ENCODE peak calls at places on chromosomes 2 and 18, in seven cellular contexts. Q, Y, M, F, K, P and X are unnamed samples.

GRCh38 chr18:42850174-42850766 is 265.2 kb downstream of the RIT2 start:
- DNase-seq in Q (no peak), Y (no peak), M (no peak), F (no peak), K (no peak), P (no peak), X (no peak)

GRCh38 chr2:72220170-72220569 is 72.5 kb upstream of the CYP26B1 start:
- DNase-seq in Q (no peak), Y (no peak), M (no peak), F (no peak), K (no peak), P (no peak), X (no peak)

GRCh38 chr2:166344286-166345113 is 31.2 kb downstream of the SCN9A start:
- DNase-seq in Q (peak; percentile 61), Y (no peak), M (no peak), F (no peak), K (peak; percentile 63), P (no peak), X (no peak)

GRCh38 chr2:30136729-30137444 is 9.9 kb upstream of the YPEL5 start:
- DNase-seq in Q (no peak), Y (no peak), M (no peak), F (no peak), K (no peak), P (no peak), X (no peak)

GRCh38 chr2:159713691-159714585 is 1.6 kb downstream of the MARCHF7 start:
- DNase-seq in Q (peak; percentile 64), Y (no peak), M (no peak), F (no peak), K (no peak), P (no peak), X (no peak)

GRCh38 chr18:59303006-59303405 is 15.4 kb downstream of the CPLX4 start:
- DNase-seq in Q (no peak), Y (no peak), M (no peak), F (no peak), K (no peak), P (no peak), X (no peak)

GRCh38 chr2:54838585-54839035 is 115.1 kb downstream of the EML6 start:
- DNase-seq in Q (peak; percentile 57), Y (peak; percentile 74), M (peak; percentile 41), F (peak; percentile 66), K (peak; percentile 21), P (peak; percentile 67), X (peak; percentile 67)

GRCh38 chr2:189613077-189613636 is 32.6 kb upstream of the SLC40A1 start:
- DNase-seq in Q (peak; percentile 98), Y (peak; percentile 75), M (peak; percentile 64), F (no peak), K (peak; percentile 87), P (no peak), X (no peak)

GRCh38 chr2:111689174-111689573 is 194.8 kb downstream of the ANAPC1 start:
- DNase-seq in Q (no peak), Y (no peak), M (no peak), F (no peak), K (no peak), P (no peak), X (no peak)

GRCh38 chr2:121736140-121736461 is 574 bp downstream of the NIFK start:
- DNase-seq in Q (no peak), Y (no peak), M (no peak), F (no peak), K (no peak), P (no peak), X (no peak)

GRCh38 chr2:152071077-152071476 is 27.8 kb downstream of the CACNB4 start:
- DNase-seq in Q (no peak), Y (no peak), M (no peak), F (no peak), K (no peak), P (no peak), X (no peak)

GRCh38 chr2:58686757-58687156 is 445.6 kb upstream of the FANCL start:
- DNase-seq in Q (no peak), Y (no peak), M (no peak), F (no peak), K (no peak), P (no peak), X (no peak)

DNA sequence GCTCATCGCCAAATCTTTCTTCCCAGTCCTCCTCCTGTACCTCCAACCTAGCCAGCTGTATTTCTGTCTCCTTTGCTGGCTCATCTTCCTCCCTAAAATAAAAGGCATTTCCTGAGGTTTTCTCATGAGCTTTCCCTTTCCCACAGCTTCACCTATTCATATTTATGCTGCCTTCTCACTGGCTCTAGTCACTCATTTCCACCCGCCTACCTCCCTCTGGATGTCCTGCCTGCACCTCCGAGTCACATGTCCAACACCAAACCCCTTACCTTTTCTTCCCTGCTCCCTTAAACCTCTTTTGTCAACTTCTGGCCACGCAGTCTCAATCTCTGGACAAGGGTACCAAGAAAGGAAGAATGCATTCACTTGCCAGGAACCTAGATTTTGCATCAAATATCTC is 2.8 kb downstream of the EIF2AK3 start:
- DNase-seq in Q (no peak), Y (no peak), M (no peak), F (no peak), K (no peak), P (no peak), X (no peak)
- H3K4me3 ChIP-seq in Q (no peak overlapping the region), Y (no peak overlapping the region), M (no peak overlapping the region), F (no peak overlapping the region), K (peak overlapping the region; percentile 44), P (no peak overlapping the region), X (peak overlapping the region; percentile 1)

DNA sequence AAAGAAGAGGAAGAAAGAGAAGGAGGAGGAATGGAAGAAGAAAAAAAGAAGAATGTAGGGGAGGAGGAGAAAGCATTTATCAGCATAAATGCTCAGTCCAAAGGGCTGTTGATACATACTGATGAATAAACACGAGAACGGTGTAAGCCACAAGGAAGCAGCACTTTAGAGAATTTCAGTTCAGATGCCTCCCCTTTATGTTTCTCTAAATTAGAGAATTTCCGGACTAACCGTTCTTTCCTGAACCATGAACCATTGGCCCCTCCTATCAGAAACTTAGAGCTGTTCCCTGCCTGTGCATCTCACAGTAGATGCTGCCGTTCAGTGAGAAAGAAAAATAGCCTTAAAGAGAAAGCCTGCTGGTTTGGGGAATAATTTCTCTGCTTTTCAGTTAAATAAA is 49.2 kb upstream of the TUBA3D start:
- DNase-seq in Q (no peak), Y (no peak), M (no peak), F (no peak), K (no peak), P (no peak), X (no peak)
- H3K27me3 ChIP-seq in Q (peaks cover 35% of the 10 kb centered on the region), Y (peaks cover 69% of the 10 kb centered on the region), M (peaks cover 45% of the 10 kb centered on the region), F (no peaks in the 10 kb centered on the region), K (peaks cover 36% of the 10 kb centered on the region), P (peaks cover 77% of the 10 kb centered on the region), X (peaks cover 17% of the 10 kb centered on the region)

GRCh38 chr2:237309416-237309815 is 104.5 kb downstream of the COL6A3 start:
- DNase-seq in Q (no peak), Y (no peak), M (no peak), F (no peak), K (no peak), P (no peak), X (no peak)

GRCh38 chr2:237310515-237311114 is 103.3 kb downstream of the COL6A3 start:
- DNase-seq in Q (peak; percentile 57), Y (no peak), M (peak; percentile 41), F (no peak), K (no peak), P (no peak), X (no peak)

GRCh38 chr2:237315170-237315880 is 98.6 kb downstream of the COL6A3 start:
- DNase-seq in Q (peak; percentile 95), Y (peak; percentile 90), M (peak; percentile 96), F (peak; percentile 23), K (peak; percentile 94), P (peak; percentile 76), X (peak; percentile 95)

GRCh38 chr2:237314198-237314597 is 99.8 kb downstream of the COL6A3 start:
- DNase-seq in Q (no peak), Y (no peak), M (no peak), F (no peak), K (no peak), P (no peak), X (no peak)

GRCh38 chr2:237312021-237312755 is 101.8 kb downstream of the COL6A3 start:
- DNase-seq in Q (no peak), Y (no peak), M (no peak), F (no peak), K (no peak), P (no peak), X (no peak)
- H3K27ac ChIP-seq in Q (no peak overlapping the region), Y (no peak overlapping the region), M (no peak overlapping the region), F (no peak overlapping the region), K (no peak overlapping the region), P (peak overlapping the region; percentile 92), X (no peak overlapping the region)

GRCh38 chr2:218983971-218984238 is 1.1 kb downstream of the FEV start:
- DNase-seq in Q (no peak), Y (no peak), M (no peak), F (no peak), K (no peak), P (no peak), X (no peak)

GRCh38 chr2:218984239-218985020 is 554 bp downstream of the FEV start:
- DNase-seq in Q (no peak), Y (peak; percentile 54), M (no peak), F (no peak), K (no peak), P (no peak), X (no peak)

GRCh38 chr2:218986148-218986761 is 1.3 kb upstream of the FEV start:
- DNase-seq in Q (no peak), Y (no peak), M (no peak), F (no peak), K (no peak), P (no peak), X (no peak)

GRCh38 chr2:218985021-218985324 is at the start of gene FEV:
- DNase-seq in Q (no peak), Y (no peak), M (no peak), F (no peak), K (no peak), P (no peak), X (no peak)

GRCh38 chr2:218985325-218986091 is 524 bp upstream of the FEV start:
- DNase-seq in Q (no peak), Y (no peak), M (no peak), F (no peak), K (no peak), P (no peak), X (no peak)
- H3K4me3 ChIP-seq in Q (no peak overlapping the region), Y (no peak overlapping the region), M (no peak overlapping the region), F (peak overlapping the region; percentile 24), K (no peak overlapping the region), P (no peak overlapping the region), X (no peak overlapping the region)